ENCODE peak calls at places on chromosomes 7 and 10, in four cellular contexts. C is upper lobe of right lung, O is IMR-90, L is right atrium auricular region. B is an unnamed sample.

GRCh38 chr10:78931333-78932083 is 137.3 kb upstream of the ZMIZ1 start:
- DNase-seq in C (peak; percentile 54), O (peak; percentile 88), L (peak; percentile 87), B (peak; percentile 79)

GRCh38 chr10:117148284-117148683 is 10.2 kb upstream of the VAX1 start:
- DNase-seq in C (no peak), O (no peak), L (no peak), B (no peak)

GRCh38 chr7:39735903-39736302 is 112.5 kb downstream of the RALA start:
- DNase-seq in O (peak; percentile 32), L (no peak), C (no peak), B (no peak)

GRCh38 chr10:108861181-108861754 is 1062.0 kb downstream of the XPNPEP1 start:
- DNase-seq in O (no peak), L (no peak), C (no peak), B (no peak)

GRCh38 chr7:79287976-79288375 is 165.5 kb downstream of the MAGI2 start:
- DNase-seq in O (peak; percentile 73), C (no peak), L (no peak), B (no peak)

GRCh38 chr10:71132321-71132810 is 80.0 kb upstream of the UNC5B start:
- DNase-seq in C (no peak), L (peak; percentile 18), O (no peak), B (no peak)

GRCh38 chr10:103470755-103471653 is 8.0 kb downstream of the CALHM3 start:
- DNase-seq in O (no peak), C (peak; percentile 77), L (peak; percentile 70), B (peak; percentile 55)

GRCh38 chr10:101244321-101245050 is 15.2 kb upstream of the LBX1 start:
- DNase-seq in O (peak; percentile 88), C (no peak), L (no peak), B (peak; percentile 23)

GRCh38 chr10:13668126-13668525 is 81.4 kb downstream of the PRPF18 start:
- DNase-seq in O (no peak), L (no peak), C (no peak), B (no peak)
- H3K27ac ChIP-seq in O (no peak overlapping the region), L (no peak overlapping the region), C (no peak overlapping the region), B (no peak overlapping the region)

DNA sequence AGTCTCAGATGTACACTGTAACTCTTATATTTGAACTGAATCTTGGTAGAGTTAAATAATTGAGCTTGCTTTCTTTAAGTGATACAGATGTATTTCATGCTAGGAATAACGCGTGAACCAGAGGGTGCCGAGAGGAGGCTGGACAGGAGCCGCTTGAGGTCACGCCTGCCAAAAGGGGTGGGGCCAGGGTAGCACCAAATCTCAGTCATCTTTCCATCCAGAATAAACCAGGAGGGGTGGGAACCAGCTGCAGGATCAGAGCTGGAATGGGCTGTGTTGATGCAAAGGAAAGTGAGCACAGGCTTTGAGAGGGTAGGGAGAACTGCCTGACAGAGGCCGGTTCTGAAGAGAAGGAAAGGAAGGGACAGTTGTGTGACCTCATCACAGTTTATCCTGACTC is 170.4 kb upstream of the MKI67 start:
- DNase-seq in O (no peak), L (no peak), C (no peak), B (no peak)
- H3K27ac ChIP-seq in O (no peak overlapping the region), L (no peak overlapping the region), C (no peak overlapping the region), B (no peak overlapping the region)

DNA sequence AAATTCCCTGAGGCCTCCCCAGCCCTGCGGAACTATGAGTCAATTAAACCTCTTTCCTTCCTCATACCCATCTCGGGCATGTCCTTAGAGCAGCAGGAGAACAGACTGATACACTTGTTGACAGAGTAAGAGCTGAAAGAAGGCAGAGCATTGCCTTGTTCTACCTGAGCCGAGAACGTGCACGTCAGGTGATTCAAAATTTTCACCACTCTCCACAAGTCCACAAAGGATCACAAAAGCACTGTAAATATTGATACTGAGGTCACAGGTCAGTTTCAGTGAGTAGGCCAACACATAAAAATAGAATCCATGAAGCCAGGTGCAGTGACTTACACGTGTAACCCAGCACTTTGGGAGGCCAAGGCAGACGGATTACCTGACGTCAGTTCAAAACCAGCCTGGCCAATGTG is 27.8 kb downstream of the DCLRE1C start:
- DNase-seq in L (no peak), O (no peak), C (no peak), B (no peak)
- H3K27ac ChIP-seq in L (no peak overlapping the region), O (no peak overlapping the region), C (no peak overlapping the region), B (no peak overlapping the region)

DNA sequence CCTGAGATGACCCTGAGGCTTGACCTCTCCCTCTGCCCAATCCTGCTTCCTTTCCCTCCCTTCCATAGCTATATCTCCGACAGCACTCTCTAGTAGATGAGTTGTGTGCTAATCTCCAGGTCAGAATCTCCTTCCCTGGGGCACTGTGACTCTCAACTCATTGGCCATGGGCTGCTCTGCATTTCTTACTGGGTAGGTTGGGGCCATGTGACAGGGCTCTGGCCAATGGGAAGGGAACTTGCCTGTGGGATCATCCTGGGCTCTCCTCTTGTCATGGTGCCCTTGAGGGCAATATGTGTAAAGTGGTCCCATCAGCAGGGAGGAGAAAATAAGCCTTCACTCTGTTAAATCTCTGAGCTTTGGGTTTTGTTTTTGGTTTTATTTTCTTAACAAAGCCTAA is 80.1 kb upstream of the ANKRD1 start:
- DNase-seq in C (no peak), L (no peak), O (no peak), B (no peak)
- H3K27ac ChIP-seq in C (no peak overlapping the region), L (no peak overlapping the region), O (no peak overlapping the region), B (no peak overlapping the region)

B was measured in psoas muscle.